ENCODE peak calls at places on chromosomes 5 and 9, in five cellular contexts. One of them, this sample, is unnamed.

GRCh38 chr5:850511-851006 is at the start of gene ZDHHC11:
- DNase-seq in mammary epithelial cell: no peak
- DNase-seq in ovary: peak
- DNase-seq in thyroid gland: no peak
- DNase-seq in HS-5: no peak
- DNase-seq in this sample: no peak

GRCh38 chr9:38404314-38404713 is 11.8 kb downstream of the ALDH1B1 start:
- DNase-seq in HS-5: no peak
- DNase-seq in ovary: no peak
- DNase-seq in mammary epithelial cell: no peak
- DNase-seq in thyroid gland: peak
- DNase-seq in this sample: no peak

GRCh38 chr5:59583151-59583809 is 310.2 kb downstream of the PDE4D start:
- DNase-seq in HS-5: no peak
- DNase-seq in ovary: no peak
- DNase-seq in mammary epithelial cell: no peak
- DNase-seq in thyroid gland: no peak
- DNase-seq in this sample: no peak

GRCh38 chr5:124924729-124925128 is 178.3 kb upstream of the ZNF608 start:
- DNase-seq in mammary epithelial cell: no peak
- DNase-seq in ovary: no peak
- DNase-seq in HS-5: no peak
- DNase-seq in thyroid gland: no peak
- DNase-seq in this sample: no peak

GRCh38 chr5:123398058-123398728 is 25.0 kb downstream of the CEP120 start:
- DNase-seq in thyroid gland: no peak
- DNase-seq in mammary epithelial cell: no peak
- DNase-seq in HS-5: no peak
- DNase-seq in ovary: no peak
- DNase-seq in this sample: no peak

GRCh38 chr5:134438641-134439621 is 27.2 kb upstream of the CDKN2AIPNL start:
- DNase-seq in ovary: peak
- DNase-seq in thyroid gland: peak
- DNase-seq in HS-5: peak
- DNase-seq in mammary epithelial cell: peak
- DNase-seq in this sample: no peak

GRCh38 chr5:136769900-136770684 is 404.7 kb upstream of the TRPC7 start:
- DNase-seq in mammary epithelial cell: peak
- DNase-seq in HS-5: no peak
- DNase-seq in thyroid gland: peak
- DNase-seq in ovary: peak
- DNase-seq in this sample: no peak

GRCh38 chr5:13477118-13477737 is 467.3 kb downstream of the DNAH5 start:
- DNase-seq in thyroid gland: no peak
- DNase-seq in ovary: no peak
- DNase-seq in mammary epithelial cell: peak
- DNase-seq in HS-5: peak
- DNase-seq in this sample: no peak

GRCh38 chr5:56457887-56458451 is 224.8 kb upstream of the ANKRD55 start:
- DNase-seq in ovary: no peak
- DNase-seq in mammary epithelial cell: no peak
- DNase-seq in thyroid gland: no peak
- DNase-seq in HS-5: no peak
- DNase-seq in this sample: no peak

GRCh38 chr5:143986567-143987242 is 174.7 kb downstream of the HMHB1 start:
- DNase-seq in HS-5: peak
- DNase-seq in ovary: no peak
- DNase-seq in thyroid gland: no peak
- DNase-seq in mammary epithelial cell: no peak
- DNase-seq in this sample: no peak

GRCh38 chr5:94785111-94785510 is 166.6 kb downstream of the SLF1 start:
- DNase-seq in thyroid gland: no peak
- DNase-seq in HS-5: no peak
- DNase-seq in mammary epithelial cell: no peak
- DNase-seq in ovary: no peak
- DNase-seq in this sample: no peak

GRCh38 chr9:86241216-86241615 is 18.2 kb downstream of the C9orf153 start:
- DNase-seq in thyroid gland: no peak
- DNase-seq in HS-5: no peak
- DNase-seq in ovary: no peak
- DNase-seq in mammary epithelial cell: peak
- DNase-seq in this sample: no peak

GRCh38 chr9:92393686-92394085 is 10.7 kb downstream of the OGN start:
- DNase-seq in thyroid gland: no peak
- DNase-seq in HS-5: no peak
- DNase-seq in mammary epithelial cell: no peak
- DNase-seq in ovary: no peak
- DNase-seq in this sample: no peak

GRCh38 chr5:90488791-90489190 is 14.1 kb downstream of the POLR3G start:
- DNase-seq in mammary epithelial cell: peak
- DNase-seq in thyroid gland: no peak
- DNase-seq in HS-5: peak
- DNase-seq in ovary: no peak
- DNase-seq in this sample: no peak

GRCh38 chr5:38468978-38469706 is 87.3 kb downstream of the LIFR start:
- DNase-seq in HS-5: no peak
- DNase-seq in thyroid gland: no peak
- DNase-seq in ovary: peak
- DNase-seq in mammary epithelial cell: no peak
- DNase-seq in this sample: no peak

GRCh38 chr5:151686673-151687378 is at the start of gene SPARC:
- DNase-seq in ovary: peak
- DNase-seq in mammary epithelial cell: peak
- DNase-seq in thyroid gland: peak
- DNase-seq in HS-5: peak
- DNase-seq in this sample: no peak

GRCh38 chr9:87792831-87793288 is 66.9 kb downstream of the CTSL start:
- DNase-seq in HS-5: peak
- DNase-seq in thyroid gland: no peak
- DNase-seq in ovary: no peak
- DNase-seq in mammary epithelial cell: peak
- DNase-seq in this sample: no peak

GRCh38 chr5:93620487-93621339 is 37.7 kb downstream of the NR2F1 start:
- DNase-seq in mammary epithelial cell: peak
- DNase-seq in HS-5: peak
- DNase-seq in ovary: peak
- DNase-seq in thyroid gland: peak
- DNase-seq in this sample: peak

GRCh38 chr5:124664287-124664686 is 82.2 kb downstream of the ZNF608 start:
- DNase-seq in ovary: no peak
- DNase-seq in HS-5: no peak
- DNase-seq in thyroid gland: no peak
- DNase-seq in mammary epithelial cell: no peak
- DNase-seq in this sample: no peak

GRCh38 chr5:95327211-95327610 is 42.3 kb upstream of the MCTP1 start:
- DNase-seq in HS-5: no peak
- DNase-seq in mammary epithelial cell: no peak
- DNase-seq in ovary: no peak
- DNase-seq in thyroid gland: no peak
- DNase-seq in this sample: no peak

GRCh38 chr9:132554755-132555154 is 27.7 kb upstream of the BARHL1 start:
- DNase-seq in thyroid gland: no peak
- DNase-seq in HS-5: no peak
- DNase-seq in mammary epithelial cell: no peak
- DNase-seq in ovary: no peak
- DNase-seq in this sample: no peak

GRCh38 chr9:673264-673965 is 168.1 kb upstream of the DMRT1 start:
- DNase-seq in HS-5: no peak
- DNase-seq in ovary: no peak
- DNase-seq in mammary epithelial cell: peak
- DNase-seq in thyroid gland: no peak
- DNase-seq in this sample: no peak

GRCh38 chr9:84841915-84842314 is 172.4 kb downstream of the NTRK2 start:
- DNase-seq in mammary epithelial cell: no peak
- DNase-seq in thyroid gland: no peak
- DNase-seq in ovary: no peak
- DNase-seq in HS-5: no peak
- DNase-seq in this sample: no peak

GRCh38 chr5:72558383-72558782 is 51.2 kb upstream of the ZNF366 start:
- DNase-seq in mammary epithelial cell: no peak
- DNase-seq in HS-5: no peak
- DNase-seq in ovary: no peak
- DNase-seq in thyroid gland: no peak
- DNase-seq in this sample: no peak

GRCh38 chr5:31452314-31452713 is 79.6 kb downstream of the DROSHA start:
- DNase-seq in HS-5: no peak
- DNase-seq in ovary: no peak
- DNase-seq in thyroid gland: no peak
- DNase-seq in mammary epithelial cell: no peak
- DNase-seq in this sample: no peak

GRCh38 chr9:136100700-136101614 is 5.9 kb upstream of the NACC2 start:
- DNase-seq in HS-5: no peak
- DNase-seq in thyroid gland: no peak
- DNase-seq in mammary epithelial cell: no peak
- DNase-seq in ovary: no peak
- DNase-seq in this sample: no peak

GRCh38 chr5:34533582-34534236 is 122.4 kb upstream of the RAI14 start:
- DNase-seq in thyroid gland: no peak
- DNase-seq in HS-5: no peak
- DNase-seq in ovary: no peak
- DNase-seq in mammary epithelial cell: no peak
- DNase-seq in this sample: no peak

GRCh38 chr9:23590601-23591000 is 235.4 kb downstream of the ELAVL2 start:
- DNase-seq in ovary: no peak
- DNase-seq in HS-5: no peak
- DNase-seq in thyroid gland: no peak
- DNase-seq in mammary epithelial cell: peak
- DNase-seq in this sample: peak

GRCh38 chr9:304106-304505 is 89.4 kb downstream of the DOCK8 start:
- DNase-seq in HS-5: no peak
- DNase-seq in thyroid gland: no peak
- DNase-seq in ovary: no peak
- DNase-seq in mammary epithelial cell: no peak
- DNase-seq in this sample: no peak

GRCh38 chr5:3252235-3252634 is 343.4 kb upstream of the IRX1 start:
- DNase-seq in thyroid gland: no peak
- DNase-seq in ovary: no peak
- DNase-seq in mammary epithelial cell: no peak
- DNase-seq in HS-5: no peak
- DNase-seq in this sample: no peak

GRCh38 chr9:104915739-104916138 is 12.2 kb downstream of the ABCA1 start:
- DNase-seq in thyroid gland: no peak
- DNase-seq in HS-5: no peak
- DNase-seq in mammary epithelial cell: no peak
- DNase-seq in ovary: no peak
- DNase-seq in this sample: no peak

GRCh38 chr9:71036501-71036900 is 84.9 kb downstream of the TRPM3 start:
- DNase-seq in HS-5: no peak
- DNase-seq in thyroid gland: peak
- DNase-seq in mammary epithelial cell: peak
- DNase-seq in ovary: no peak
- DNase-seq in this sample: no peak

GRCh38 chr5:157865844-157866243 is 6.9 kb upstream of the CLINT1 start:
- DNase-seq in mammary epithelial cell: peak
- DNase-seq in thyroid gland: no peak
- DNase-seq in HS-5: no peak
- DNase-seq in ovary: no peak
- DNase-seq in this sample: no peak

GRCh38 chr5:149389552-149390495 is 10.7 kb upstream of the IL17B start:
- DNase-seq in ovary: no peak
- DNase-seq in mammary epithelial cell: no peak
- DNase-seq in HS-5: no peak
- DNase-seq in thyroid gland: no peak
- DNase-seq in this sample: no peak